ENCODE peak calls at places on chromosomes 2 and 18, in five cellular contexts. One of them, this sample, is unnamed.

GRCh38 chr2:226136739-226137138 is 662.9 kb downstream of the IRS1 start:
- DNase-seq in cardiac muscle cell: no peak
- DNase-seq in Karpas-422: no peak
- DNase-seq in heart left ventricle: no peak
- DNase-seq in uterus: no peak
- DNase-seq in this sample: no peak

GRCh38 chr2:9594361-9595063 is 36.3 kb downstream of the YWHAQ start:
- DNase-seq in cardiac muscle cell: peak; percentile 91
- DNase-seq in Karpas-422: no peak
- DNase-seq in heart left ventricle: no peak
- DNase-seq in uterus: no peak
- DNase-seq in this sample: no peak

GRCh38 chr2:158676696-158677095 is 118.4 kb upstream of the DAPL1 start:
- DNase-seq in cardiac muscle cell: no peak
- DNase-seq in Karpas-422: no peak
- DNase-seq in heart left ventricle: peak; percentile 66
- DNase-seq in uterus: no peak
- DNase-seq in this sample: no peak

GRCh38 chr2:103161456-103162289 is 399.8 kb downstream of the TMEM182 start:
- DNase-seq in cardiac muscle cell: peak; percentile 61
- DNase-seq in Karpas-422: peak; percentile 68
- DNase-seq in heart left ventricle: no peak
- DNase-seq in uterus: no peak
- DNase-seq in this sample: no peak

GRCh38 chr2:105872830-105873229 is 128.1 kb downstream of the NCK2 start:
- DNase-seq in cardiac muscle cell: no peak
- DNase-seq in Karpas-422: no peak
- DNase-seq in heart left ventricle: no peak
- DNase-seq in uterus: no peak
- DNase-seq in this sample: no peak

GRCh38 chr2:64359892-64360657 is 93.9 kb upstream of the LGALSL start:
- DNase-seq in cardiac muscle cell: peak; percentile 91
- DNase-seq in Karpas-422: peak; percentile 65
- DNase-seq in heart left ventricle: peak; percentile 45
- DNase-seq in uterus: peak; percentile 84
- DNase-seq in this sample: peak; percentile 60

GRCh38 chr18:59846814-59847490 is 52.8 kb upstream of the PMAIP1 start:
- DNase-seq in cardiac muscle cell: peak; percentile 38
- DNase-seq in Karpas-422: no peak
- DNase-seq in heart left ventricle: no peak
- DNase-seq in uterus: no peak
- DNase-seq in this sample: peak; percentile 31

GRCh38 chr18:76256897-76257500 is 238.0 kb downstream of the ZNF516 start:
- DNase-seq in cardiac muscle cell: peak; percentile 76
- DNase-seq in Karpas-422: peak; percentile 65
- DNase-seq in heart left ventricle: no peak
- DNase-seq in uterus: peak; percentile 52
- DNase-seq in this sample: peak; percentile 1

GRCh38 chr18:8943900-8944870 is 158.3 kb upstream of the NDUFV2 start:
- DNase-seq in cardiac muscle cell: peak; percentile 79
- DNase-seq in Karpas-422: no peak
- DNase-seq in heart left ventricle: no peak
- DNase-seq in uterus: no peak
- DNase-seq in this sample: no peak

GRCh38 chr18:22632191-22632590 is 214.5 kb upstream of the CTAGE1 start:
- DNase-seq in cardiac muscle cell: no peak
- DNase-seq in Karpas-422: no peak
- DNase-seq in heart left ventricle: no peak
- DNase-seq in uterus: no peak
- DNase-seq in this sample: no peak

GRCh38 chr18:79568543-79569205 is 110.9 kb upstream of the CTDP1 start:
- DNase-seq in cardiac muscle cell: no peak
- DNase-seq in Karpas-422: no peak
- DNase-seq in heart left ventricle: peak; percentile 3
- DNase-seq in uterus: no peak
- DNase-seq in this sample: no peak

GRCh38 chr18:78999939-79000338 is 20.3 kb downstream of the SALL3 start:
- DNase-seq in cardiac muscle cell: no peak
- DNase-seq in Karpas-422: no peak
- DNase-seq in heart left ventricle: no peak
- DNase-seq in uterus: no peak
- DNase-seq in this sample: peak; percentile 42

GRCh38 chr2:49972699-49973098 is 818.4 kb upstream of the FSHR start:
- DNase-seq in cardiac muscle cell: no peak
- DNase-seq in Karpas-422: no peak
- DNase-seq in heart left ventricle: no peak
- DNase-seq in uterus: no peak
- DNase-seq in this sample: no peak

GRCh38 chr2:191657977-191658376 is 20.0 kb upstream of the NABP1 start:
- DNase-seq in cardiac muscle cell: peak; percentile 35
- DNase-seq in Karpas-422: no peak
- DNase-seq in heart left ventricle: no peak
- DNase-seq in uterus: no peak
- DNase-seq in this sample: no peak

GRCh38 chr2:26457695-26458364 is 20.1 kb downstream of the OTOF start:
- DNase-seq in cardiac muscle cell: peak; percentile 24
- DNase-seq in Karpas-422: no peak
- DNase-seq in heart left ventricle: no peak
- DNase-seq in uterus: peak; percentile 8
- DNase-seq in this sample: no peak

GRCh38 chr2:30414951-30415350 is 32.1 kb upstream of the LCLAT1 start:
- DNase-seq in cardiac muscle cell: no peak
- DNase-seq in Karpas-422: no peak
- DNase-seq in heart left ventricle: no peak
- DNase-seq in uterus: no peak
- DNase-seq in this sample: no peak

GRCh38 chr2:19623488-19623887 is 265.1 kb upstream of the OSR1 start:
- DNase-seq in cardiac muscle cell: peak; percentile 84
- DNase-seq in Karpas-422: no peak
- DNase-seq in heart left ventricle: no peak
- DNase-seq in uterus: no peak
- DNase-seq in this sample: no peak

GRCh38 chr2:15364561-15364960 is 196.6 kb downstream of the NBAS start:
- DNase-seq in cardiac muscle cell: no peak
- DNase-seq in Karpas-422: no peak
- DNase-seq in heart left ventricle: no peak
- DNase-seq in uterus: no peak
- DNase-seq in this sample: no peak

GRCh38 chr2:197846789-197847188 is 42.4 kb downstream of the PLCL1 start:
- DNase-seq in cardiac muscle cell: peak; percentile 23
- DNase-seq in Karpas-422: no peak
- DNase-seq in heart left ventricle: no peak
- DNase-seq in uterus: no peak
- DNase-seq in this sample: no peak

GRCh38 chr2:105470979-105471378 is 72.1 kb upstream of the FHL2 start:
- DNase-seq in cardiac muscle cell: no peak
- DNase-seq in Karpas-422: no peak
- DNase-seq in heart left ventricle: no peak
- DNase-seq in uterus: no peak
- DNase-seq in this sample: no peak

GRCh38 chr18:78855188-78855587 is 124.4 kb upstream of the SALL3 start:
- DNase-seq in cardiac muscle cell: no peak
- DNase-seq in Karpas-422: no peak
- DNase-seq in heart left ventricle: no peak
- DNase-seq in uterus: no peak
- DNase-seq in this sample: no peak

GRCh38 chr2:54471221-54471711 is 15.1 kb downstream of the SPTBN1 start:
- DNase-seq in cardiac muscle cell: peak; percentile 87
- DNase-seq in Karpas-422: peak; percentile 50
- DNase-seq in heart left ventricle: peak; percentile 73
- DNase-seq in uterus: no peak
- DNase-seq in this sample: peak; percentile 44

GRCh38 chr2:43950383-43951008 is 45.3 kb downstream of the LRPPRC start:
- DNase-seq in cardiac muscle cell: peak; percentile 57
- DNase-seq in Karpas-422: peak; percentile 70
- DNase-seq in heart left ventricle: no peak
- DNase-seq in uterus: no peak
- DNase-seq in this sample: no peak

GRCh38 chr2:10924441-10924840 is 12.7 kb downstream of the KCNF1 start:
- DNase-seq in cardiac muscle cell: no peak
- DNase-seq in Karpas-422: no peak
- DNase-seq in heart left ventricle: no peak
- DNase-seq in uterus: no peak
- DNase-seq in this sample: no peak

GRCh38 chr2:71609441-71609840 is 156.1 kb downstream of the DYSF start:
- DNase-seq in cardiac muscle cell: peak; percentile 16
- DNase-seq in Karpas-422: no peak
- DNase-seq in heart left ventricle: no peak
- DNase-seq in uterus: no peak
- DNase-seq in this sample: no peak

GRCh38 chr2:43906448-43907122 is 67.8 kb downstream of the ABCG8 start:
- DNase-seq in cardiac muscle cell: no peak
- DNase-seq in Karpas-422: no peak
- DNase-seq in heart left ventricle: no peak
- DNase-seq in uterus: no peak
- DNase-seq in this sample: no peak

GRCh38 chr2:231890896-231891513 is 35.2 kb downstream of the NPPC start:
- DNase-seq in cardiac muscle cell: no peak
- DNase-seq in Karpas-422: no peak
- DNase-seq in heart left ventricle: no peak
- DNase-seq in uterus: no peak
- DNase-seq in this sample: no peak

GRCh38 chr18:23593720-23594119 is 7.4 kb upstream of the NPC1 start:
- DNase-seq in cardiac muscle cell: peak; percentile 78
- DNase-seq in Karpas-422: no peak
- DNase-seq in heart left ventricle: no peak
- DNase-seq in uterus: no peak
- DNase-seq in this sample: no peak

GRCh38 chr2:217489145-217489960 is 513.4 kb downstream of the TNS1 start:
- DNase-seq in cardiac muscle cell: no peak
- DNase-seq in Karpas-422: no peak
- DNase-seq in heart left ventricle: no peak
- DNase-seq in uterus: peak; percentile 26
- DNase-seq in this sample: no peak

GRCh38 chr18:13376841-13377351 is 158.3 kb downstream of the LDLRAD4 start:
- DNase-seq in cardiac muscle cell: no peak
- DNase-seq in Karpas-422: no peak
- DNase-seq in heart left ventricle: no peak
- DNase-seq in uterus: no peak
- DNase-seq in this sample: no peak

GRCh38 chr18:13374096-13374467 is 155.5 kb downstream of the LDLRAD4 start:
- DNase-seq in cardiac muscle cell: no peak
- DNase-seq in Karpas-422: no peak
- DNase-seq in heart left ventricle: no peak
- DNase-seq in uterus: no peak
- DNase-seq in this sample: no peak

GRCh38 chr18:13376298-13376840 is 157.8 kb downstream of the LDLRAD4 start:
- DNase-seq in cardiac muscle cell: no peak
- DNase-seq in Karpas-422: no peak
- DNase-seq in heart left ventricle: no peak
- DNase-seq in uterus: no peak
- DNase-seq in this sample: no peak

GRCh38 chr18:13374468-13375301 is 156.1 kb downstream of the LDLRAD4 start:
- DNase-seq in cardiac muscle cell: peak; percentile 70
- DNase-seq in Karpas-422: no peak
- DNase-seq in heart left ventricle: no peak
- DNase-seq in uterus: no peak
- DNase-seq in this sample: no peak

GRCh38 chr18:13375302-13376255 is 157.0 kb downstream of the LDLRAD4 start:
- DNase-seq in cardiac muscle cell: peak; percentile 88
- DNase-seq in Karpas-422: no peak
- DNase-seq in heart left ventricle: peak; percentile 73
- DNase-seq in uterus: peak; percentile 81
- DNase-seq in this sample: no peak
- H3K4me1 ChIP-seq in cardiac muscle cell: peaks cover 31% of the 10 kb centered on the region
- H3K4me1 ChIP-seq in Karpas-422: no peaks in the 10 kb centered on the region
- H3K4me1 ChIP-seq in heart left ventricle: peaks cover 66% of the 10 kb centered on the region
- H3K4me1 ChIP-seq in uterus: no peaks in the 10 kb centered on the region
- H3K4me1 ChIP-seq in this sample: no peaks in the 10 kb centered on the region

DNA sequence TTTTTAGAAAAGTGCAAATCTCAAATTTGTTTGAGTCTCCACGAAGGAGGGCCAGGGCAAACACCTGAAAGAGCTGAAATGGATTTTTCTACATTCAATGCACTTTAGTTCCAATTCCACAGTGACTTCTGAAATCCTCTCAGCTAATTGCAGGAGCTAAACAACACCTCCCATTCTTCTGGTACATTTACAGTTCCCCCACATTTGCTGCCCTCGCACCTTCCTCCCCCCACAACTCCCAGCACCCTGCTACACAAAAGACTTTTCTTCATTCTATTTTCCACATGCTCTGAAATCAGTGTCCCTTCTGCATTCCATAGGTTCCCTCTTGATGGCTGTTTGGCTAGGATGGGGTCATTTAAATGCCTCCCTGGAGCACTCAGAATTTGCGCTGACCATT is 5.9 kb upstream of the NPAS2 start:
- DNase-seq in cardiac muscle cell: no peak
- DNase-seq in Karpas-422: no peak
- DNase-seq in heart left ventricle: no peak
- DNase-seq in uterus: no peak
- DNase-seq in this sample: no peak
- H3K4me3 ChIP-seq in cardiac muscle cell: no peak overlapping the region
- H3K4me3 ChIP-seq in Karpas-422: no peak overlapping the region
- H3K4me3 ChIP-seq in heart left ventricle: no peak overlapping the region
- H3K4me3 ChIP-seq in uterus: no peak overlapping the region
- H3K4me3 ChIP-seq in this sample: no peak overlapping the region

DNA sequence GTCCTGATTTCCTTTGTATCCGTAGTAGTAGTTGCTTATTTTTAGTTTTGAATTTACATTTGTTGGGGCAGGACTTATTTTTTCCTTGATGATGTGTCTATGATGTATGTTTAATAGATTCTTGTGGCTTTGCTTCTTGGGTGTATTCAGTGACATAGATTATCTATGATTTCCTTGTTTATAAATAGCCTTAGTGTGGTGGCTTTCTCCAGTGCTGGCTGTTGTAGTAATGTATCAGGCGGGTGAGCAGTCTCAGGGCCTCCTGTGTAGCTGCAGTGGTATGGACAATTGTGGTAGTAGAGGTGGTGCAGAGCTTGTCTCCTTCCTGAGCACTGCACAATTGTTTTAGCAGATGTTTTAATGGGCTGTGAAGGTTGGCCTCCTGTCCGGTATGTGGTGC is 60.5 kb downstream of the SMCHD1 start:
- DNase-seq in cardiac muscle cell: no peak
- DNase-seq in Karpas-422: no peak
- DNase-seq in heart left ventricle: no peak
- DNase-seq in uterus: no peak
- DNase-seq in this sample: no peak
- H3K27me3 ChIP-seq in cardiac muscle cell: no peaks in the 10 kb centered on the region
- H3K27me3 ChIP-seq in Karpas-422: no peaks in the 10 kb centered on the region
- H3K27me3 ChIP-seq in heart left ventricle: no peaks in the 10 kb centered on the region
- H3K27me3 ChIP-seq in uterus: no peaks in the 10 kb centered on the region
- H3K27me3 ChIP-seq in this sample: no peaks in the 10 kb centered on the region

GRCh38 chr2:200406379-200406778 is 99.9 kb downstream of the SPATS2L start:
- DNase-seq in cardiac muscle cell: peak; percentile 40
- DNase-seq in Karpas-422: no peak
- DNase-seq in heart left ventricle: no peak
- DNase-seq in uterus: no peak
- DNase-seq in this sample: no peak
- H3K4me1 ChIP-seq in cardiac muscle cell: peaks cover 8% of the 10 kb centered on the region
- H3K4me1 ChIP-seq in Karpas-422: no peaks in the 10 kb centered on the region
- H3K4me1 ChIP-seq in heart left ventricle: peaks cover 38% of the 10 kb centered on the region
- H3K4me1 ChIP-seq in uterus: peaks cover 5% of the 10 kb centered on the region
- H3K4me1 ChIP-seq in this sample: peaks cover 68% of the 10 kb centered on the region